ENCODE peak calls at places on chromosomes 13 and 19, in seven cellular contexts. O, D, U, W, A, V and G are unnamed samples.

GRCh38 chr19:5128251-5128931 is 159.5 kb downstream of the KDM4B start:
- DNase-seq in V (peak), O (no peak), A (no peak), U (no peak), W (no peak), D (no peak), G (peak)

GRCh38 chr13:23723463-23723862 is 153.3 kb downstream of the TNFRSF19 start:
- DNase-seq in U (no peak), A (no peak), D (no peak), O (no peak), V (no peak), W (no peak), G (peak)

GRCh38 chr19:47723573-47723923 is 10.3 kb downstream of the EHD2 start:
- DNase-seq in V (no peak), A (peak), O (no peak), D (peak), W (no peak), U (no peak), G (peak)

GRCh38 chr13:21123956-21124355 is 52.4 kb downstream of the SKA3 start:
- DNase-seq in A (no peak), W (no peak), O (no peak), U (no peak), V (no peak), D (no peak), G (no peak)

GRCh38 chr19:720691-721160 is 12.0 kb downstream of the PALM start:
- DNase-seq in V (no peak), D (no peak), W (no peak), U (no peak), O (peak), A (no peak), G (no peak)

GRCh38 chr19:9828551-9829063 is 889 bp downstream of the UBL5 start:
- DNase-seq in U (no peak), D (no peak), W (no peak), O (no peak), V (no peak), A (no peak), G (no peak)

GRCh38 chr13:46317120-46317519 is 69.9 kb downstream of the RUBCNL start:
- DNase-seq in D (no peak), W (no peak), O (no peak), A (no peak), U (no peak), V (no peak), G (no peak)

GRCh38 chr19:16088985-16089846 is 12.9 kb downstream of the TPM4 start:
- DNase-seq in U (no peak), W (no peak), O (peak), V (no peak), D (no peak), A (no peak), G (no peak)

GRCh38 chr19:21317821-21318220 is 11.4 kb downstream of the ZNF708 start:
- DNase-seq in D (no peak), W (no peak), U (no peak), A (no peak), V (no peak), O (no peak), G (no peak)

GRCh38 chr13:74251778-74252519 is 117.7 kb upstream of the KLF12 start:
- DNase-seq in W (no peak), U (no peak), A (no peak), O (no peak), D (no peak), V (no peak), G (no peak)

GRCh38 chr19:19849056-19849455 is 16.6 kb upstream of the ZNF253 start:
- DNase-seq in W (no peak), D (no peak), A (no peak), V (no peak), O (no peak), U (no peak), G (no peak)

GRCh38 chr19:18308051-18308947 is 14.6 kb downstream of the LSM4 start:
- DNase-seq in D (no peak), A (no peak), O (no peak), U (no peak), V (no peak), W (peak), G (no peak)

GRCh38 chr19:41218615-41219507 is at the start of gene AXL:
- DNase-seq in D (peak), U (no peak), O (peak), W (no peak), A (peak), V (peak), G (peak)

GRCh38 chr13:44917589-44918322 is 71.5 kb downstream of the NUFIP1 start:
- DNase-seq in U (peak), A (peak), O (peak), D (peak), V (peak), W (peak), G (peak)